ENCODE peak calls at places on chromosomes 6 and 20, in eight cellular contexts. T is iris pigment epithelial cell, C is GM23248, D is ELF-1, S is midbrain, K is Panc1, M is gastrocnemius medialis, E is body of pancreas. J is an unnamed sample.

GRCh38 chr6:135871296-135871695 is 19.8 kb downstream of the PDE7B start:
- DNase-seq in E (no peak), T (peak; percentile 90), C (peak; percentile 78), M (no peak), D (no peak), S (no peak), K (no peak), J (no peak)

GRCh38 chr6:33194431-33194979 is 2.2 kb upstream of the COL11A2 start:
- DNase-seq in C (no peak), M (no peak), T (no peak), K (no peak), S (no peak), E (no peak), D (no peak), J (no peak)

GRCh38 chr20:46206025-46206424 is 87.9 kb downstream of the CD40 start:
- DNase-seq in D (no peak), T (peak; percentile 50), E (no peak), C (peak; percentile 62), K (peak; percentile 25), S (peak; percentile 17), M (peak; percentile 40), J (no peak)

GRCh38 chr6:169965239-169965638 is 213.8 kb downstream of the ERMARD start:
- DNase-seq in M (no peak), D (no peak), S (no peak), C (no peak), T (no peak), E (no peak), K (no peak), J (no peak)

GRCh38 chr6:20260360-20260759 is 48.1 kb upstream of the MBOAT1 start:
- DNase-seq in E (no peak), S (no peak), C (no peak), D (no peak), T (no peak), M (no peak), K (no peak), J (no peak)

GRCh38 chr6:36064770-36065396 is 37.3 kb downstream of the MAPK14 start:
- DNase-seq in S (no peak), D (no peak), K (no peak), C (no peak), M (no peak), T (no peak), E (no peak), J (no peak)

GRCh38 chr6:45710304-45710821 is 305.3 kb downstream of the CLIC5 start:
- DNase-seq in T (peak; percentile 47), K (no peak), E (no peak), M (no peak), D (peak; percentile 21), C (peak; percentile 56), S (no peak), J (no peak)

GRCh38 chr6:16419636-16420331 is 181.4 kb downstream of the GMPR start:
- DNase-seq in T (no peak), K (no peak), D (no peak), M (no peak), E (no peak), S (no peak), C (no peak), J (no peak)

GRCh38 chr20:33291830-33292355 is 8.9 kb downstream of the BPIFB1 start:
- DNase-seq in C (peak; percentile 36), K (peak; percentile 42), D (peak; percentile 76), T (peak; percentile 5), S (peak; percentile 39), E (peak; percentile 66), M (no peak), J (no peak)

J was measured in NCI-H1436 treated with DMSO at 0.1 percent for 48 hours.